ENCODE peak calls at places on chromosomes 1 and 21, in six cellular contexts. One of them, this sample, is unnamed.

GRCh38 chr1:75724472-75725022 is at the start of gene ACADM:
- DNase-seq in transverse colon: peak; percentile 91
- DNase-seq in lung: peak; percentile 91
- DNase-seq in body of pancreas: peak; percentile 84
- DNase-seq in CD8-positive, alpha-beta T cell: peak; percentile 88
- DNase-seq in GM12878: peak; percentile 53
- DNase-seq in this sample: peak; percentile 88

GRCh38 chr21:17340081-17340480 is 172.8 kb upstream of the CXADR start:
- DNase-seq in body of pancreas: no peak
- DNase-seq in transverse colon: no peak
- DNase-seq in CD8-positive, alpha-beta T cell: no peak
- DNase-seq in GM12878: no peak
- DNase-seq in lung: no peak
- DNase-seq in this sample: no peak

GRCh38 chr1:3453891-3454810 is at the start of gene ARHGEF16:
- DNase-seq in CD8-positive, alpha-beta T cell: no peak
- DNase-seq in GM12878: no peak
- DNase-seq in lung: peak; percentile 80
- DNase-seq in body of pancreas: peak; percentile 88
- DNase-seq in transverse colon: peak; percentile 92
- DNase-seq in this sample: peak; percentile 79

GRCh38 chr1:232473319-232473718 is 156.6 kb downstream of the SIPA1L2 start:
- DNase-seq in body of pancreas: no peak
- DNase-seq in CD8-positive, alpha-beta T cell: no peak
- DNase-seq in lung: no peak
- DNase-seq in transverse colon: no peak
- DNase-seq in GM12878: no peak
- DNase-seq in this sample: peak; percentile 7

GRCh38 chr1:23210963-23211362 is 6.3 kb downstream of the HTR1D start:
- DNase-seq in lung: no peak
- DNase-seq in transverse colon: no peak
- DNase-seq in GM12878: no peak
- DNase-seq in body of pancreas: no peak
- DNase-seq in CD8-positive, alpha-beta T cell: no peak
- DNase-seq in this sample: no peak

GRCh38 chr1:7658127-7658498 is 113.0 kb upstream of the VAMP3 start:
- DNase-seq in CD8-positive, alpha-beta T cell: no peak
- DNase-seq in lung: no peak
- DNase-seq in GM12878: no peak
- DNase-seq in transverse colon: no peak
- DNase-seq in body of pancreas: no peak
- DNase-seq in this sample: no peak

GRCh38 chr1:167148388-167148787 is 54.5 kb downstream of the STYXL2 start:
- DNase-seq in lung: no peak
- DNase-seq in transverse colon: no peak
- DNase-seq in body of pancreas: no peak
- DNase-seq in CD8-positive, alpha-beta T cell: no peak
- DNase-seq in GM12878: no peak
- DNase-seq in this sample: no peak

GRCh38 chr1:200762089-200762488 is 23.4 kb downstream of the CAMSAP2 start:
- DNase-seq in CD8-positive, alpha-beta T cell: no peak
- DNase-seq in lung: no peak
- DNase-seq in transverse colon: no peak
- DNase-seq in body of pancreas: no peak
- DNase-seq in GM12878: no peak
- DNase-seq in this sample: no peak

GRCh38 chr1:21261551-21262281 is 28.5 kb downstream of the ECE1 start:
- DNase-seq in body of pancreas: peak; percentile 61
- DNase-seq in GM12878: no peak
- DNase-seq in transverse colon: peak; percentile 53
- DNase-seq in lung: peak; percentile 56
- DNase-seq in CD8-positive, alpha-beta T cell: no peak
- DNase-seq in this sample: peak; percentile 53

GRCh38 chr1:116290085-116290670 is 82.9 kb upstream of the ATP1A1 start:
- DNase-seq in CD8-positive, alpha-beta T cell: peak; percentile 31
- DNase-seq in GM12878: no peak
- DNase-seq in body of pancreas: no peak
- DNase-seq in transverse colon: no peak
- DNase-seq in lung: no peak
- DNase-seq in this sample: no peak

GRCh38 chr21:28633803-28634572 is 358.7 kb downstream of the LTN1 start:
- DNase-seq in body of pancreas: no peak
- DNase-seq in CD8-positive, alpha-beta T cell: no peak
- DNase-seq in lung: no peak
- DNase-seq in GM12878: no peak
- DNase-seq in transverse colon: no peak
- DNase-seq in this sample: peak; percentile 82

GRCh38 chr1:15051898-15052528 is 101.5 kb upstream of the TMEM51 start:
- DNase-seq in CD8-positive, alpha-beta T cell: no peak
- DNase-seq in body of pancreas: no peak
- DNase-seq in transverse colon: no peak
- DNase-seq in GM12878: no peak
- DNase-seq in lung: no peak
- DNase-seq in this sample: no peak

GRCh38 chr1:241660424-241660972 is 8.4 kb downstream of the WDR64 start:
- DNase-seq in lung: no peak
- DNase-seq in GM12878: no peak
- DNase-seq in CD8-positive, alpha-beta T cell: no peak
- DNase-seq in body of pancreas: no peak
- DNase-seq in transverse colon: no peak
- DNase-seq in this sample: no peak

GRCh38 chr1:112887599-112888303 is 68.2 kb downstream of the SLC16A1 start:
- DNase-seq in lung: no peak
- DNase-seq in transverse colon: no peak
- DNase-seq in body of pancreas: no peak
- DNase-seq in GM12878: no peak
- DNase-seq in CD8-positive, alpha-beta T cell: no peak
- DNase-seq in this sample: peak; percentile 31

GRCh38 chr1:190286111-190286510 is 191.6 kb downstream of the BRINP3 start:
- DNase-seq in body of pancreas: no peak
- DNase-seq in lung: no peak
- DNase-seq in CD8-positive, alpha-beta T cell: no peak
- DNase-seq in transverse colon: no peak
- DNase-seq in GM12878: no peak
- DNase-seq in this sample: no peak

GRCh38 chr1:234620272-234620711 is 10.3 kb upstream of the IRF2BP2 start:
- DNase-seq in CD8-positive, alpha-beta T cell: no peak
- DNase-seq in GM12878: no peak
- DNase-seq in transverse colon: no peak
- DNase-seq in body of pancreas: peak; percentile 21
- DNase-seq in lung: no peak
- DNase-seq in this sample: no peak

GRCh38 chr21:42532466-42533181 is 19.0 kb downstream of the SLC37A1 start:
- DNase-seq in CD8-positive, alpha-beta T cell: no peak
- DNase-seq in GM12878: no peak
- DNase-seq in lung: peak; percentile 54
- DNase-seq in transverse colon: peak; percentile 61
- DNase-seq in body of pancreas: no peak
- DNase-seq in this sample: no peak

GRCh38 chr1:22700121-22700520 is 10.5 kb upstream of the EPHB2 start:
- DNase-seq in CD8-positive, alpha-beta T cell: no peak
- DNase-seq in GM12878: no peak
- DNase-seq in transverse colon: no peak
- DNase-seq in lung: no peak
- DNase-seq in body of pancreas: no peak
- DNase-seq in this sample: peak; percentile 32

GRCh38 chr1:232553050-232553754 is 76.7 kb downstream of the SIPA1L2 start:
- DNase-seq in CD8-positive, alpha-beta T cell: no peak
- DNase-seq in lung: peak; percentile 38
- DNase-seq in GM12878: no peak
- DNase-seq in transverse colon: peak; percentile 30
- DNase-seq in body of pancreas: peak; percentile 16
- DNase-seq in this sample: peak; percentile 67

GRCh38 chr1:63937623-63938022 is 163.8 kb downstream of the ROR1 start:
- DNase-seq in GM12878: no peak
- DNase-seq in lung: no peak
- DNase-seq in body of pancreas: no peak
- DNase-seq in transverse colon: no peak
- DNase-seq in CD8-positive, alpha-beta T cell: no peak
- DNase-seq in this sample: no peak

GRCh38 chr21:29656504-29657227 is 283.1 kb downstream of the GRIK1 start:
- DNase-seq in body of pancreas: no peak
- DNase-seq in lung: no peak
- DNase-seq in CD8-positive, alpha-beta T cell: no peak
- DNase-seq in transverse colon: no peak
- DNase-seq in GM12878: no peak
- DNase-seq in this sample: peak; percentile 58

GRCh38 chr1:204218552-204218951 is 4.8 kb upstream of the GOLT1A start:
- DNase-seq in CD8-positive, alpha-beta T cell: no peak
- DNase-seq in body of pancreas: no peak
- DNase-seq in lung: no peak
- DNase-seq in GM12878: no peak
- DNase-seq in transverse colon: no peak
- DNase-seq in this sample: no peak

DNA sequence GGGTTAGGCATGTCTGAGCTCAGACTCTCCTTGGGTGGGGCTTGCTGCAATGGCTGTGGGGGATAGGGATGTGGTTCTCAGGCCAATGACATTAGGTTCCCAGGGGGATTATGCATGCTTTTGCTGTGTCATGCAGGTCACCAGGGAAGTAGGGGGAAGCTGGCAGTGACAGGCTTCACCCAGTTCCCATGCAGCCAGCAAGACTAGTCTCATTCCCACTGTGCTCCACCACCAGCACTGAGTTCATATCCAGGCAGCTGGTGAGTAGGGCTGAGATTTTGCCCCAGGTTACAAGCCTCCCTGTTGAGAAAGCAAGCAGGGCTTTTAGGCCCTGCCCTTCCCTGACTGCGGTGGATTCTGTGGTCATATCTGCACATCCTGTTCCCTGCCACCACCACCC is 32.1 kb upstream of the PLA2G5 start:
- DNase-seq in transverse colon: no peak
- DNase-seq in CD8-positive, alpha-beta T cell: no peak
- DNase-seq in GM12878: peak; percentile 24
- DNase-seq in body of pancreas: no peak
- DNase-seq in lung: no peak
- DNase-seq in this sample: peak; percentile 43
- TF ChIP-seq CTCF in transverse colon: no peak
- TF ChIP-seq CTCF in CD8-positive, alpha-beta T cell: no peak
- TF ChIP-seq CTCF in GM12878: no peak
- TF ChIP-seq CTCF in body of pancreas: no peak
- TF ChIP-seq CTCF in lung: no peak
- TF ChIP-seq CTCF in this sample: no peak

GRCh38 chr1:228404107-228404720 is 2.4 kb downstream of the TRIM11 start:
- DNase-seq in lung: no peak
- DNase-seq in GM12878: no peak
- DNase-seq in transverse colon: no peak
- DNase-seq in CD8-positive, alpha-beta T cell: no peak
- DNase-seq in body of pancreas: no peak
- DNase-seq in this sample: no peak

GRCh38 chr1:228408041-228408868 is 1.6 kb upstream of the TRIM11 start:
- DNase-seq in transverse colon: no peak
- DNase-seq in GM12878: no peak
- DNase-seq in CD8-positive, alpha-beta T cell: peak; percentile 47
- DNase-seq in body of pancreas: no peak
- DNase-seq in lung: no peak
- DNase-seq in this sample: no peak

GRCh38 chr1:228405200-228405978 is 1.2 kb downstream of the TRIM11 start:
- DNase-seq in GM12878: no peak
- DNase-seq in body of pancreas: no peak
- DNase-seq in transverse colon: no peak
- DNase-seq in CD8-positive, alpha-beta T cell: no peak
- DNase-seq in lung: no peak
- DNase-seq in this sample: no peak

GRCh38 chr1:228407118-228408040 is 744 bp upstream of the TRIM11 start:
- DNase-seq in GM12878: no peak
- DNase-seq in body of pancreas: no peak
- DNase-seq in lung: no peak
- DNase-seq in CD8-positive, alpha-beta T cell: no peak
- DNase-seq in transverse colon: no peak
- DNase-seq in this sample: no peak

GRCh38 chr1:228405979-228406265 is 713 bp downstream of the TRIM11 start:
- DNase-seq in lung: no peak
- DNase-seq in body of pancreas: no peak
- DNase-seq in transverse colon: peak; percentile 33
- DNase-seq in GM12878: no peak
- DNase-seq in CD8-positive, alpha-beta T cell: no peak
- DNase-seq in this sample: peak; percentile 28
- H3K4me1 ChIP-seq in lung: peaks cover 17% of the 10 kb centered on the region
- H3K4me1 ChIP-seq in body of pancreas: peaks cover 37% of the 10 kb centered on the region
- H3K4me1 ChIP-seq in transverse colon: peaks cover 29% of the 10 kb centered on the region
- H3K4me1 ChIP-seq in GM12878: peaks cover 4% of the 10 kb centered on the region
- H3K4me1 ChIP-seq in CD8-positive, alpha-beta T cell: peaks cover 42% of the 10 kb centered on the region
- H3K4me1 ChIP-seq in this sample: peaks cover 15% of the 10 kb centered on the region

DNA sequence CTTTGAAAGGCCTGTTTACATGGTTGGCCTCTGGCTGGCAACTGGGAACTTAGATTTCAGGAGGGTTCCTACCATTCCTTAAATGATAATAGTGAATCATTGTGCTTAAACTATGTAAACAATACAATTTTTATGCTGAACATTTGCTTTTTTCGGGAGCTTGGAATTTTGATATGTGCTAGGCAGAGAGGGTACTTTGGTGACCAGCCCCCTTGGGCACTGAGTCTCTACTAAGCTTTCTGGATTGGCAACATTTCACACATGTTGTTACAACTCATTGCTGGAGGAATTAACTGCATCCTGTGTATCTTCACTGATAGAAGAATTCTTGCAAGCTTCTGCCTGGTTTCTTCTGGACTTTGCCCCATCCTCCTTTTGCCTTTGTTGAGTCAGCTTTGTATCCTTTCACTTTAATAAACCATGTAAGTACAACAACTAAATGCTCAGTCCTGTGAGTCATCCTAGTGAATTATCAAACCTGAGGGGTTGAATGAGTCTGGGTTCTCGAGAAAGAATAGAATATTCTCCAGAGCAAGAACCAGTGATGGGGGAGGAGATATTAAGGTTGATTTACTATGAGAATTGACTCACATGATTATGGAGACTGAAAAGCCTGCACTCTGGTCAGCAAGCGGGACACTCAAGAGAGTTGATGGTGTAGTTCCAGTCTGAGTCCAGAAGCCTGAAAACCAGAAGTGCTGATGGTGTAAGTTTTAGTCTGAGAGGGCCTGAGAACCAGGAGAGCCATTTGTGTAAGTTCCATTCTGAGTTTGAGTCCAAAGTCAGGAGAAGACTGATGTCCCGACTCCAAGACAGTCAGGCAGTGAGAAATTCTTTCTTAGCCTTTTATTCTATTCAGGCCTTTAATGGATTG is 3.1 kb upstream of the SLC16A4 start:
- DNase-seq in body of pancreas: no peak
- DNase-seq in transverse colon: peak; percentile 32
- DNase-seq in lung: no peak
- DNase-seq in GM12878: no peak
- DNase-seq in CD8-positive, alpha-beta T cell: no peak
- DNase-seq in this sample: peak; percentile 72
- H3K27ac ChIP-seq in body of pancreas: no peak overlapping the region
- H3K27ac ChIP-seq in transverse colon: peak overlapping the region; percentile 41
- H3K27ac ChIP-seq in lung: no peak overlapping the region
- H3K27ac ChIP-seq in GM12878: no peak overlapping the region
- H3K27ac ChIP-seq in CD8-positive, alpha-beta T cell: no peak overlapping the region
- H3K27ac ChIP-seq in this sample: no peak overlapping the region

DNA sequence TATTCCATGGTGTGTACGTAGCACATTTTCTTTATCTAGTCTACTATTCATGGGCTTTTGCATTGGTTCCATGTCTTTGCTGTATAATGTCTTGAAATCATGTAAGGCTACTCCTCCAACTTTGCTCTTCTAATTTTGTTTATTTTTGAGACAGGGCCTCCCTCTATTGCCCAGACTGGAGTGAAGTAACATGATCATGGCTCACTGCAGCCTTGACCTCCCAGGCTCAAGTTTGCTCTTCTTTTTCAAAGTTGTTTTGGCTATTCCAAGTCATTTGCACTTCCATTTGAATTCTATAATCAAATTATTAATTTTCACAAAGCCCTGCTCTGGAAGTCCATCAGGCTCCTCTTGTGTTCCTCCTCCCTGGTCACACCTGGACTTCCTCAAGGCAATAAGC is 90.2 kb upstream of the SGIP1 start:
- DNase-seq in body of pancreas: no peak
- DNase-seq in transverse colon: no peak
- DNase-seq in GM12878: no peak
- DNase-seq in CD8-positive, alpha-beta T cell: no peak
- DNase-seq in lung: no peak
- DNase-seq in this sample: no peak
- TF ChIP-seq CTCF in body of pancreas: no peak
- TF ChIP-seq CTCF in transverse colon: no peak
- TF ChIP-seq CTCF in GM12878: peak; percentile 43
- TF ChIP-seq CTCF in CD8-positive, alpha-beta T cell: no peak
- TF ChIP-seq CTCF in lung: no peak
- TF ChIP-seq CTCF in this sample: peak; percentile 14

This sample was measured in cardiac muscle cell.